ENCODE peak calls at places on chromosomes 13 and 19, in eight cellular contexts. One of them, this sample, is unnamed.

GRCh38 chr19:28502879-28503734 is 709.8 kb downstream of the UQCRFS1 start:
- DNase-seq in activated naive CD4-positive, alpha-beta T cell treated with anti-CD3 and anti-CD28 coated beads, Interleukin-2, amount 50 U/mL, for 16 hours: no peak
- DNase-seq in psoas muscle: no peak
- DNase-seq in hypothalamus: no peak
- DNase-seq in T-helper 1 cell: no peak
- DNase-seq in glomerular endothelial cell: no peak
- DNase-seq in H54: no peak
- DNase-seq in activated T-cell treated with anti-CD3 and anti-CD28 coated beads for 48 hours: no peak
- DNase-seq in this sample: no peak

GRCh38 chr19:18964121-18964520 is 23.1 kb upstream of the HOMER3 start:
- DNase-seq in activated T-cell treated with anti-CD3 and anti-CD28 coated beads for 48 hours: no peak
- DNase-seq in psoas muscle: no peak
- DNase-seq in H54: no peak
- DNase-seq in glomerular endothelial cell: no peak
- DNase-seq in T-helper 1 cell: no peak
- DNase-seq in activated naive CD4-positive, alpha-beta T cell treated with anti-CD3 and anti-CD28 coated beads, Interleukin-2, amount 50 U/mL, for 16 hours: no peak
- DNase-seq in hypothalamus: no peak
- DNase-seq in this sample: no peak

GRCh38 chr13:113309481-113309880 is 12.4 kb downstream of the LAMP1 start:
- DNase-seq in glomerular endothelial cell: no peak
- DNase-seq in activated T-cell treated with anti-CD3 and anti-CD28 coated beads for 48 hours: no peak
- DNase-seq in psoas muscle: no peak
- DNase-seq in activated naive CD4-positive, alpha-beta T cell treated with anti-CD3 and anti-CD28 coated beads, Interleukin-2, amount 50 U/mL, for 16 hours: no peak
- DNase-seq in H54: no peak
- DNase-seq in T-helper 1 cell: no peak
- DNase-seq in hypothalamus: no peak
- DNase-seq in this sample: no peak

GRCh38 chr19:11421607-11422098 is 2.5 kb upstream of the RGL3 start:
- DNase-seq in psoas muscle: peak; percentile 42
- DNase-seq in glomerular endothelial cell: no peak
- DNase-seq in T-helper 1 cell: no peak
- DNase-seq in H54: no peak
- DNase-seq in activated naive CD4-positive, alpha-beta T cell treated with anti-CD3 and anti-CD28 coated beads, Interleukin-2, amount 50 U/mL, for 16 hours: peak; percentile 39
- DNase-seq in hypothalamus: no peak
- DNase-seq in activated T-cell treated with anti-CD3 and anti-CD28 coated beads for 48 hours: peak; percentile 41
- DNase-seq in this sample: peak; percentile 42

GRCh38 chr19:57305056-57305455 is 15.2 kb upstream of the ZNF543 start:
- DNase-seq in glomerular endothelial cell: no peak
- DNase-seq in psoas muscle: no peak
- DNase-seq in H54: no peak
- DNase-seq in T-helper 1 cell: no peak
- DNase-seq in hypothalamus: no peak
- DNase-seq in activated naive CD4-positive, alpha-beta T cell treated with anti-CD3 and anti-CD28 coated beads, Interleukin-2, amount 50 U/mL, for 16 hours: no peak
- DNase-seq in activated T-cell treated with anti-CD3 and anti-CD28 coated beads for 48 hours: no peak
- DNase-seq in this sample: no peak

GRCh38 chr19:10290876-10291553 is 1.3 kb downstream of the ICAM5 start:
- DNase-seq in psoas muscle: no peak
- DNase-seq in glomerular endothelial cell: no peak
- DNase-seq in activated naive CD4-positive, alpha-beta T cell treated with anti-CD3 and anti-CD28 coated beads, Interleukin-2, amount 50 U/mL, for 16 hours: peak; percentile 55
- DNase-seq in T-helper 1 cell: no peak
- DNase-seq in activated T-cell treated with anti-CD3 and anti-CD28 coated beads for 48 hours: no peak
- DNase-seq in hypothalamus: no peak
- DNase-seq in H54: no peak
- DNase-seq in this sample: peak; percentile 80

GRCh38 chr19:11296264-11296663 is 304 bp downstream of the TSPAN16 start:
- DNase-seq in H54: no peak
- DNase-seq in glomerular endothelial cell: no peak
- DNase-seq in hypothalamus: no peak
- DNase-seq in activated naive CD4-positive, alpha-beta T cell treated with anti-CD3 and anti-CD28 coated beads, Interleukin-2, amount 50 U/mL, for 16 hours: no peak
- DNase-seq in activated T-cell treated with anti-CD3 and anti-CD28 coated beads for 48 hours: no peak
- DNase-seq in psoas muscle: peak; percentile 28
- DNase-seq in T-helper 1 cell: no peak
- DNase-seq in this sample: no peak

GRCh38 chr19:35755550-35756371 is 1.1 kb downstream of the HSPB6 start:
- DNase-seq in hypothalamus: no peak
- DNase-seq in T-helper 1 cell: peak; percentile 49
- DNase-seq in activated T-cell treated with anti-CD3 and anti-CD28 coated beads for 48 hours: peak; percentile 59
- DNase-seq in activated naive CD4-positive, alpha-beta T cell treated with anti-CD3 and anti-CD28 coated beads, Interleukin-2, amount 50 U/mL, for 16 hours: peak; percentile 69
- DNase-seq in glomerular endothelial cell: no peak
- DNase-seq in H54: no peak
- DNase-seq in psoas muscle: peak; percentile 94
- DNase-seq in this sample: no peak

GRCh38 chr19:11196406-11197287 is 698 bp downstream of the KANK2 start:
- DNase-seq in activated naive CD4-positive, alpha-beta T cell treated with anti-CD3 and anti-CD28 coated beads, Interleukin-2, amount 50 U/mL, for 16 hours: no peak
- DNase-seq in activated T-cell treated with anti-CD3 and anti-CD28 coated beads for 48 hours: no peak
- DNase-seq in T-helper 1 cell: no peak
- DNase-seq in psoas muscle: peak; percentile 55
- DNase-seq in hypothalamus: no peak
- DNase-seq in glomerular endothelial cell: no peak
- DNase-seq in H54: peak; percentile 67
- DNase-seq in this sample: peak; percentile 49

GRCh38 chr13:61727714-61728275 is 312.1 kb upstream of the PCDH20 start:
- DNase-seq in glomerular endothelial cell: no peak
- DNase-seq in psoas muscle: no peak
- DNase-seq in activated T-cell treated with anti-CD3 and anti-CD28 coated beads for 48 hours: no peak
- DNase-seq in activated naive CD4-positive, alpha-beta T cell treated with anti-CD3 and anti-CD28 coated beads, Interleukin-2, amount 50 U/mL, for 16 hours: no peak
- DNase-seq in hypothalamus: no peak
- DNase-seq in T-helper 1 cell: no peak
- DNase-seq in H54: no peak
- DNase-seq in this sample: no peak

GRCh38 chr19:18763674-18764590 is 27.2 kb downstream of the COMP start:
- DNase-seq in psoas muscle: peak; percentile 81
- DNase-seq in glomerular endothelial cell: no peak
- DNase-seq in H54: peak; percentile 94
- DNase-seq in T-helper 1 cell: no peak
- DNase-seq in activated T-cell treated with anti-CD3 and anti-CD28 coated beads for 48 hours: no peak
- DNase-seq in hypothalamus: no peak
- DNase-seq in activated naive CD4-positive, alpha-beta T cell treated with anti-CD3 and anti-CD28 coated beads, Interleukin-2, amount 50 U/mL, for 16 hours: no peak
- DNase-seq in this sample: peak; percentile 77

GRCh38 chr19:24054044-24054935 is 32.7 kb upstream of the ZNF254 start:
- DNase-seq in T-helper 1 cell: no peak
- DNase-seq in psoas muscle: no peak
- DNase-seq in hypothalamus: no peak
- DNase-seq in glomerular endothelial cell: no peak
- DNase-seq in activated T-cell treated with anti-CD3 and anti-CD28 coated beads for 48 hours: no peak
- DNase-seq in H54: peak; percentile 21
- DNase-seq in activated naive CD4-positive, alpha-beta T cell treated with anti-CD3 and anti-CD28 coated beads, Interleukin-2, amount 50 U/mL, for 16 hours: no peak
- DNase-seq in this sample: no peak

GRCh38 chr13:112118451-112119064 is 51.6 kb downstream of the SOX1 start:
- DNase-seq in activated naive CD4-positive, alpha-beta T cell treated with anti-CD3 and anti-CD28 coated beads, Interleukin-2, amount 50 U/mL, for 16 hours: no peak
- DNase-seq in hypothalamus: no peak
- DNase-seq in H54: no peak
- DNase-seq in activated T-cell treated with anti-CD3 and anti-CD28 coated beads for 48 hours: no peak
- DNase-seq in glomerular endothelial cell: no peak
- DNase-seq in T-helper 1 cell: no peak
- DNase-seq in psoas muscle: no peak
- DNase-seq in this sample: peak; percentile 5

GRCh38 chr13:46101488-46102289 is 3.1 kb downstream of the CPB2 start:
- DNase-seq in hypothalamus: no peak
- DNase-seq in H54: no peak
- DNase-seq in T-helper 1 cell: no peak
- DNase-seq in glomerular endothelial cell: no peak
- DNase-seq in activated naive CD4-positive, alpha-beta T cell treated with anti-CD3 and anti-CD28 coated beads, Interleukin-2, amount 50 U/mL, for 16 hours: no peak
- DNase-seq in psoas muscle: no peak
- DNase-seq in activated T-cell treated with anti-CD3 and anti-CD28 coated beads for 48 hours: no peak
- DNase-seq in this sample: no peak

GRCh38 chr13:112708560-112709240 is 18.9 kb downstream of the ATP11A start:
- DNase-seq in glomerular endothelial cell: no peak
- DNase-seq in H54: no peak
- DNase-seq in psoas muscle: no peak
- DNase-seq in activated naive CD4-positive, alpha-beta T cell treated with anti-CD3 and anti-CD28 coated beads, Interleukin-2, amount 50 U/mL, for 16 hours: no peak
- DNase-seq in T-helper 1 cell: no peak
- DNase-seq in hypothalamus: no peak
- DNase-seq in activated T-cell treated with anti-CD3 and anti-CD28 coated beads for 48 hours: no peak
- DNase-seq in this sample: no peak